ENCODE peak calls at places on chromosomes 7 and 10, in ten cellular contexts. One of them, this sample, is unnamed.

GRCh38 chr7:16484453-16485158 is 19.1 kb upstream of the SOSTDC1 start:
- DNase-seq in activated CD4-positive, alpha-beta T cell treated with anti-CD3 and anti-CD28 coated beads, Interleukin-2, amount 50 U/mL, for 1 hour: no peak
- DNase-seq in germinal center: no peak
- DNase-seq in stimulated activated CD4-positive, alpha-beta T cell treated with anti-CD3 and anti-CD28 coated beads, Interleukin-1b, Interleukin-23, amount 100 ng/mL, for 4 hours: no peak
- DNase-seq in neuronal stem cell: no peak
- DNase-seq in dorsolateral prefrontal cortex: no peak
- DNase-seq in GM12865: no peak
- DNase-seq in stimulated activated CD8-positive, alpha-beta memory T cell treated with anti-CD3 and anti-CD28 coated beads, Interleukin-2, amount 100 ng/mL, for 1 hour: no peak
- DNase-seq in transverse colon: no peak
- DNase-seq in GM19239: no peak
- DNase-seq in this sample: no peak

GRCh38 chr10:36253731-36254130 is 611.6 kb upstream of the FZD8 start:
- DNase-seq in activated CD4-positive, alpha-beta T cell treated with anti-CD3 and anti-CD28 coated beads, Interleukin-2, amount 50 U/mL, for 1 hour: no peak
- DNase-seq in GM12865: no peak
- DNase-seq in stimulated activated CD4-positive, alpha-beta T cell treated with anti-CD3 and anti-CD28 coated beads, Interleukin-1b, Interleukin-23, amount 100 ng/mL, for 4 hours: no peak
- DNase-seq in stimulated activated CD8-positive, alpha-beta memory T cell treated with anti-CD3 and anti-CD28 coated beads, Interleukin-2, amount 100 ng/mL, for 1 hour: no peak
- DNase-seq in dorsolateral prefrontal cortex: no peak
- DNase-seq in germinal center: no peak
- DNase-seq in transverse colon: no peak
- DNase-seq in GM19239: no peak
- DNase-seq in neuronal stem cell: no peak
- DNase-seq in this sample: no peak

GRCh38 chr7:100860702-100861615 is 6.2 kb upstream of the TRIP6 start:
- DNase-seq in stimulated activated CD8-positive, alpha-beta memory T cell treated with anti-CD3 and anti-CD28 coated beads, Interleukin-2, amount 100 ng/mL, for 1 hour: no peak
- DNase-seq in GM12865: no peak
- DNase-seq in GM19239: no peak
- DNase-seq in dorsolateral prefrontal cortex: no peak
- DNase-seq in neuronal stem cell: no peak
- DNase-seq in transverse colon: no peak
- DNase-seq in stimulated activated CD4-positive, alpha-beta T cell treated with anti-CD3 and anti-CD28 coated beads, Interleukin-1b, Interleukin-23, amount 100 ng/mL, for 4 hours: no peak
- DNase-seq in germinal center: no peak
- DNase-seq in activated CD4-positive, alpha-beta T cell treated with anti-CD3 and anti-CD28 coated beads, Interleukin-2, amount 50 U/mL, for 1 hour: no peak
- DNase-seq in this sample: no peak

GRCh38 chr10:88271736-88272135 is 311.4 kb downstream of the RNLS start:
- DNase-seq in activated CD4-positive, alpha-beta T cell treated with anti-CD3 and anti-CD28 coated beads, Interleukin-2, amount 50 U/mL, for 1 hour: no peak
- DNase-seq in stimulated activated CD4-positive, alpha-beta T cell treated with anti-CD3 and anti-CD28 coated beads, Interleukin-1b, Interleukin-23, amount 100 ng/mL, for 4 hours: no peak
- DNase-seq in GM12865: no peak
- DNase-seq in GM19239: no peak
- DNase-seq in stimulated activated CD8-positive, alpha-beta memory T cell treated with anti-CD3 and anti-CD28 coated beads, Interleukin-2, amount 100 ng/mL, for 1 hour: no peak
- DNase-seq in neuronal stem cell: no peak
- DNase-seq in germinal center: no peak
- DNase-seq in transverse colon: no peak
- DNase-seq in dorsolateral prefrontal cortex: no peak
- DNase-seq in this sample: no peak

GRCh38 chr10:49194212-49194920 is 6.2 kb upstream of the TMEM273 start:
- DNase-seq in transverse colon: no peak
- DNase-seq in dorsolateral prefrontal cortex: no peak
- DNase-seq in stimulated activated CD4-positive, alpha-beta T cell treated with anti-CD3 and anti-CD28 coated beads, Interleukin-1b, Interleukin-23, amount 100 ng/mL, for 4 hours: no peak
- DNase-seq in GM19239: no peak
- DNase-seq in GM12865: peak; percentile 49
- DNase-seq in activated CD4-positive, alpha-beta T cell treated with anti-CD3 and anti-CD28 coated beads, Interleukin-2, amount 50 U/mL, for 1 hour: no peak
- DNase-seq in stimulated activated CD8-positive, alpha-beta memory T cell treated with anti-CD3 and anti-CD28 coated beads, Interleukin-2, amount 100 ng/mL, for 1 hour: no peak
- DNase-seq in neuronal stem cell: no peak
- DNase-seq in germinal center: no peak
- DNase-seq in this sample: no peak

GRCh38 chr7:32891046-32891799 is at the start of gene KBTBD2:
- DNase-seq in germinal center: peak; percentile 61
- DNase-seq in stimulated activated CD4-positive, alpha-beta T cell treated with anti-CD3 and anti-CD28 coated beads, Interleukin-1b, Interleukin-23, amount 100 ng/mL, for 4 hours: peak; percentile 19
- DNase-seq in stimulated activated CD8-positive, alpha-beta memory T cell treated with anti-CD3 and anti-CD28 coated beads, Interleukin-2, amount 100 ng/mL, for 1 hour: peak; percentile 65
- DNase-seq in neuronal stem cell: peak; percentile 82
- DNase-seq in GM19239: peak; percentile 85
- DNase-seq in activated CD4-positive, alpha-beta T cell treated with anti-CD3 and anti-CD28 coated beads, Interleukin-2, amount 50 U/mL, for 1 hour: peak; percentile 73
- DNase-seq in GM12865: peak; percentile 93
- DNase-seq in transverse colon: peak; percentile 85
- DNase-seq in dorsolateral prefrontal cortex: peak; percentile 80
- DNase-seq in this sample: peak; percentile 77

GRCh38 chr7:75722381-75722780 is 16.4 kb downstream of the HIP1 start:
- DNase-seq in dorsolateral prefrontal cortex: no peak
- DNase-seq in germinal center: no peak
- DNase-seq in GM12865: no peak
- DNase-seq in neuronal stem cell: no peak
- DNase-seq in transverse colon: no peak
- DNase-seq in stimulated activated CD8-positive, alpha-beta memory T cell treated with anti-CD3 and anti-CD28 coated beads, Interleukin-2, amount 100 ng/mL, for 1 hour: no peak
- DNase-seq in activated CD4-positive, alpha-beta T cell treated with anti-CD3 and anti-CD28 coated beads, Interleukin-2, amount 50 U/mL, for 1 hour: no peak
- DNase-seq in stimulated activated CD4-positive, alpha-beta T cell treated with anti-CD3 and anti-CD28 coated beads, Interleukin-1b, Interleukin-23, amount 100 ng/mL, for 4 hours: no peak
- DNase-seq in GM19239: no peak
- DNase-seq in this sample: no peak

GRCh38 chr10:102642553-102643345 is 1.5 kb upstream of the TRIM8 start:
- DNase-seq in stimulated activated CD4-positive, alpha-beta T cell treated with anti-CD3 and anti-CD28 coated beads, Interleukin-1b, Interleukin-23, amount 100 ng/mL, for 4 hours: peak; percentile 34
- DNase-seq in GM12865: peak; percentile 52
- DNase-seq in stimulated activated CD8-positive, alpha-beta memory T cell treated with anti-CD3 and anti-CD28 coated beads, Interleukin-2, amount 100 ng/mL, for 1 hour: peak; percentile 36
- DNase-seq in activated CD4-positive, alpha-beta T cell treated with anti-CD3 and anti-CD28 coated beads, Interleukin-2, amount 50 U/mL, for 1 hour: peak; percentile 51
- DNase-seq in germinal center: peak; percentile 47
- DNase-seq in GM19239: no peak
- DNase-seq in neuronal stem cell: peak; percentile 54
- DNase-seq in dorsolateral prefrontal cortex: peak; percentile 64
- DNase-seq in transverse colon: peak; percentile 70
- DNase-seq in this sample: peak; percentile 43

GRCh38 chr10:109386921-109387320 is 536.4 kb downstream of the XPNPEP1 start:
- DNase-seq in GM12865: no peak
- DNase-seq in germinal center: no peak
- DNase-seq in transverse colon: no peak
- DNase-seq in stimulated activated CD8-positive, alpha-beta memory T cell treated with anti-CD3 and anti-CD28 coated beads, Interleukin-2, amount 100 ng/mL, for 1 hour: no peak
- DNase-seq in dorsolateral prefrontal cortex: no peak
- DNase-seq in activated CD4-positive, alpha-beta T cell treated with anti-CD3 and anti-CD28 coated beads, Interleukin-2, amount 50 U/mL, for 1 hour: no peak
- DNase-seq in stimulated activated CD4-positive, alpha-beta T cell treated with anti-CD3 and anti-CD28 coated beads, Interleukin-1b, Interleukin-23, amount 100 ng/mL, for 4 hours: no peak
- DNase-seq in GM19239: no peak
- DNase-seq in neuronal stem cell: no peak
- DNase-seq in this sample: no peak

GRCh38 chr7:151178236-151178635 is 8.8 kb downstream of the ASB10 start:
- DNase-seq in stimulated activated CD4-positive, alpha-beta T cell treated with anti-CD3 and anti-CD28 coated beads, Interleukin-1b, Interleukin-23, amount 100 ng/mL, for 4 hours: no peak
- DNase-seq in activated CD4-positive, alpha-beta T cell treated with anti-CD3 and anti-CD28 coated beads, Interleukin-2, amount 50 U/mL, for 1 hour: no peak
- DNase-seq in transverse colon: no peak
- DNase-seq in GM12865: no peak
- DNase-seq in neuronal stem cell: no peak
- DNase-seq in dorsolateral prefrontal cortex: peak; percentile 17
- DNase-seq in GM19239: no peak
- DNase-seq in stimulated activated CD8-positive, alpha-beta memory T cell treated with anti-CD3 and anti-CD28 coated beads, Interleukin-2, amount 100 ng/mL, for 1 hour: no peak
- DNase-seq in germinal center: no peak
- DNase-seq in this sample: no peak

GRCh38 chr7:94972296-94972695 is 64.9 kb downstream of the PPP1R9A start:
- DNase-seq in transverse colon: no peak
- DNase-seq in GM12865: no peak
- DNase-seq in germinal center: no peak
- DNase-seq in neuronal stem cell: no peak
- DNase-seq in dorsolateral prefrontal cortex: no peak
- DNase-seq in stimulated activated CD4-positive, alpha-beta T cell treated with anti-CD3 and anti-CD28 coated beads, Interleukin-1b, Interleukin-23, amount 100 ng/mL, for 4 hours: no peak
- DNase-seq in activated CD4-positive, alpha-beta T cell treated with anti-CD3 and anti-CD28 coated beads, Interleukin-2, amount 50 U/mL, for 1 hour: no peak
- DNase-seq in GM19239: no peak
- DNase-seq in stimulated activated CD8-positive, alpha-beta memory T cell treated with anti-CD3 and anti-CD28 coated beads, Interleukin-2, amount 100 ng/mL, for 1 hour: no peak
- DNase-seq in this sample: no peak

GRCh38 chr10:91296471-91296870 is 76.0 kb downstream of the PCGF5 start:
- DNase-seq in stimulated activated CD8-positive, alpha-beta memory T cell treated with anti-CD3 and anti-CD28 coated beads, Interleukin-2, amount 100 ng/mL, for 1 hour: no peak
- DNase-seq in transverse colon: no peak
- DNase-seq in GM19239: no peak
- DNase-seq in activated CD4-positive, alpha-beta T cell treated with anti-CD3 and anti-CD28 coated beads, Interleukin-2, amount 50 U/mL, for 1 hour: no peak
- DNase-seq in germinal center: no peak
- DNase-seq in stimulated activated CD4-positive, alpha-beta T cell treated with anti-CD3 and anti-CD28 coated beads, Interleukin-1b, Interleukin-23, amount 100 ng/mL, for 4 hours: no peak
- DNase-seq in GM12865: peak; percentile 30
- DNase-seq in dorsolateral prefrontal cortex: no peak
- DNase-seq in neuronal stem cell: no peak
- DNase-seq in this sample: no peak

GRCh38 chr10:79399242-79399831 is 46.1 kb downstream of the ZCCHC24 start:
- DNase-seq in germinal center: no peak
- DNase-seq in transverse colon: peak; percentile 79
- DNase-seq in GM19239: no peak
- DNase-seq in GM12865: no peak
- DNase-seq in stimulated activated CD4-positive, alpha-beta T cell treated with anti-CD3 and anti-CD28 coated beads, Interleukin-1b, Interleukin-23, amount 100 ng/mL, for 4 hours: no peak
- DNase-seq in stimulated activated CD8-positive, alpha-beta memory T cell treated with anti-CD3 and anti-CD28 coated beads, Interleukin-2, amount 100 ng/mL, for 1 hour: no peak
- DNase-seq in activated CD4-positive, alpha-beta T cell treated with anti-CD3 and anti-CD28 coated beads, Interleukin-2, amount 50 U/mL, for 1 hour: no peak
- DNase-seq in neuronal stem cell: peak; percentile 30
- DNase-seq in dorsolateral prefrontal cortex: peak; percentile 83
- DNase-seq in this sample: peak; percentile 91

GRCh38 chr10:123274513-123275182 is 120.4 kb downstream of the BUB3 start:
- DNase-seq in GM12865: no peak
- DNase-seq in dorsolateral prefrontal cortex: no peak
- DNase-seq in transverse colon: no peak
- DNase-seq in stimulated activated CD8-positive, alpha-beta memory T cell treated with anti-CD3 and anti-CD28 coated beads, Interleukin-2, amount 100 ng/mL, for 1 hour: no peak
- DNase-seq in GM19239: no peak
- DNase-seq in activated CD4-positive, alpha-beta T cell treated with anti-CD3 and anti-CD28 coated beads, Interleukin-2, amount 50 U/mL, for 1 hour: no peak
- DNase-seq in germinal center: no peak
- DNase-seq in stimulated activated CD4-positive, alpha-beta T cell treated with anti-CD3 and anti-CD28 coated beads, Interleukin-1b, Interleukin-23, amount 100 ng/mL, for 4 hours: no peak
- DNase-seq in neuronal stem cell: no peak
- DNase-seq in this sample: no peak

GRCh38 chr10:71984798-71985388 is 20.7 kb downstream of the CHST3 start:
- DNase-seq in germinal center: no peak
- DNase-seq in activated CD4-positive, alpha-beta T cell treated with anti-CD3 and anti-CD28 coated beads, Interleukin-2, amount 50 U/mL, for 1 hour: no peak
- DNase-seq in transverse colon: no peak
- DNase-seq in stimulated activated CD8-positive, alpha-beta memory T cell treated with anti-CD3 and anti-CD28 coated beads, Interleukin-2, amount 100 ng/mL, for 1 hour: no peak
- DNase-seq in GM12865: peak; percentile 31
- DNase-seq in neuronal stem cell: no peak
- DNase-seq in GM19239: no peak
- DNase-seq in dorsolateral prefrontal cortex: no peak
- DNase-seq in stimulated activated CD4-positive, alpha-beta T cell treated with anti-CD3 and anti-CD28 coated beads, Interleukin-1b, Interleukin-23, amount 100 ng/mL, for 4 hours: no peak
- DNase-seq in this sample: no peak

GRCh38 chr7:8831386-8831785 is 398.0 kb downstream of the NXPH1 start:
- DNase-seq in stimulated activated CD4-positive, alpha-beta T cell treated with anti-CD3 and anti-CD28 coated beads, Interleukin-1b, Interleukin-23, amount 100 ng/mL, for 4 hours: no peak
- DNase-seq in dorsolateral prefrontal cortex: no peak
- DNase-seq in germinal center: no peak
- DNase-seq in GM19239: no peak
- DNase-seq in transverse colon: no peak
- DNase-seq in neuronal stem cell: no peak
- DNase-seq in stimulated activated CD8-positive, alpha-beta memory T cell treated with anti-CD3 and anti-CD28 coated beads, Interleukin-2, amount 100 ng/mL, for 1 hour: no peak
- DNase-seq in activated CD4-positive, alpha-beta T cell treated with anti-CD3 and anti-CD28 coated beads, Interleukin-2, amount 50 U/mL, for 1 hour: no peak
- DNase-seq in GM12865: no peak
- DNase-seq in this sample: no peak

GRCh38 chr10:120260446-120260845 is 196.6 kb upstream of the PLPP4 start:
- DNase-seq in GM19239: no peak
- DNase-seq in stimulated activated CD8-positive, alpha-beta memory T cell treated with anti-CD3 and anti-CD28 coated beads, Interleukin-2, amount 100 ng/mL, for 1 hour: no peak
- DNase-seq in neuronal stem cell: no peak
- DNase-seq in activated CD4-positive, alpha-beta T cell treated with anti-CD3 and anti-CD28 coated beads, Interleukin-2, amount 50 U/mL, for 1 hour: no peak
- DNase-seq in dorsolateral prefrontal cortex: no peak
- DNase-seq in stimulated activated CD4-positive, alpha-beta T cell treated with anti-CD3 and anti-CD28 coated beads, Interleukin-1b, Interleukin-23, amount 100 ng/mL, for 4 hours: no peak
- DNase-seq in germinal center: no peak
- DNase-seq in transverse colon: no peak
- DNase-seq in GM12865: no peak
- DNase-seq in this sample: no peak

GRCh38 chr7:2520808-2521146 is 1.2 kb downstream of the LFNG start:
- DNase-seq in neuronal stem cell: no peak
- DNase-seq in transverse colon: peak; percentile 62
- DNase-seq in germinal center: no peak
- DNase-seq in activated CD4-positive, alpha-beta T cell treated with anti-CD3 and anti-CD28 coated beads, Interleukin-2, amount 50 U/mL, for 1 hour: no peak
- DNase-seq in GM12865: no peak
- DNase-seq in GM19239: no peak
- DNase-seq in stimulated activated CD4-positive, alpha-beta T cell treated with anti-CD3 and anti-CD28 coated beads, Interleukin-1b, Interleukin-23, amount 100 ng/mL, for 4 hours: no peak
- DNase-seq in dorsolateral prefrontal cortex: no peak
- DNase-seq in stimulated activated CD8-positive, alpha-beta memory T cell treated with anti-CD3 and anti-CD28 coated beads, Interleukin-2, amount 100 ng/mL, for 1 hour: no peak
- DNase-seq in this sample: no peak

GRCh38 chr10:17729630-17730029 is 22.4 kb upstream of the TMEM236 start:
- DNase-seq in GM19239: no peak
- DNase-seq in GM12865: no peak
- DNase-seq in stimulated activated CD8-positive, alpha-beta memory T cell treated with anti-CD3 and anti-CD28 coated beads, Interleukin-2, amount 100 ng/mL, for 1 hour: no peak
- DNase-seq in neuronal stem cell: no peak
- DNase-seq in germinal center: no peak
- DNase-seq in activated CD4-positive, alpha-beta T cell treated with anti-CD3 and anti-CD28 coated beads, Interleukin-2, amount 50 U/mL, for 1 hour: no peak
- DNase-seq in stimulated activated CD4-positive, alpha-beta T cell treated with anti-CD3 and anti-CD28 coated beads, Interleukin-1b, Interleukin-23, amount 100 ng/mL, for 4 hours: no peak
- DNase-seq in dorsolateral prefrontal cortex: no peak
- DNase-seq in transverse colon: no peak
- DNase-seq in this sample: no peak

GRCh38 chr7:98123073-98123696 is 16.5 kb downstream of the LMTK2 start:
- DNase-seq in GM19239: no peak
- DNase-seq in dorsolateral prefrontal cortex: no peak
- DNase-seq in germinal center: no peak
- DNase-seq in transverse colon: no peak
- DNase-seq in activated CD4-positive, alpha-beta T cell treated with anti-CD3 and anti-CD28 coated beads, Interleukin-2, amount 50 U/mL, for 1 hour: no peak
- DNase-seq in stimulated activated CD8-positive, alpha-beta memory T cell treated with anti-CD3 and anti-CD28 coated beads, Interleukin-2, amount 100 ng/mL, for 1 hour: no peak
- DNase-seq in stimulated activated CD4-positive, alpha-beta T cell treated with anti-CD3 and anti-CD28 coated beads, Interleukin-1b, Interleukin-23, amount 100 ng/mL, for 4 hours: no peak
- DNase-seq in neuronal stem cell: no peak
- DNase-seq in GM12865: no peak
- DNase-seq in this sample: no peak

GRCh38 chr7:85750454-85750949 is 563.6 kb upstream of the SEMA3D start:
- DNase-seq in stimulated activated CD4-positive, alpha-beta T cell treated with anti-CD3 and anti-CD28 coated beads, Interleukin-1b, Interleukin-23, amount 100 ng/mL, for 4 hours: no peak
- DNase-seq in stimulated activated CD8-positive, alpha-beta memory T cell treated with anti-CD3 and anti-CD28 coated beads, Interleukin-2, amount 100 ng/mL, for 1 hour: no peak
- DNase-seq in neuronal stem cell: peak; percentile 47
- DNase-seq in activated CD4-positive, alpha-beta T cell treated with anti-CD3 and anti-CD28 coated beads, Interleukin-2, amount 50 U/mL, for 1 hour: no peak
- DNase-seq in transverse colon: no peak
- DNase-seq in dorsolateral prefrontal cortex: no peak
- DNase-seq in germinal center: peak; percentile 5
- DNase-seq in GM19239: no peak
- DNase-seq in GM12865: peak; percentile 52
- DNase-seq in this sample: peak; percentile 15

GRCh38 chr7:55970561-55970960 is 6.2 kb downstream of the NIPSNAP2 start:
- DNase-seq in GM19239: no peak
- DNase-seq in dorsolateral prefrontal cortex: no peak
- DNase-seq in GM12865: no peak
- DNase-seq in stimulated activated CD8-positive, alpha-beta memory T cell treated with anti-CD3 and anti-CD28 coated beads, Interleukin-2, amount 100 ng/mL, for 1 hour: no peak
- DNase-seq in activated CD4-positive, alpha-beta T cell treated with anti-CD3 and anti-CD28 coated beads, Interleukin-2, amount 50 U/mL, for 1 hour: no peak
- DNase-seq in germinal center: no peak
- DNase-seq in stimulated activated CD4-positive, alpha-beta T cell treated with anti-CD3 and anti-CD28 coated beads, Interleukin-1b, Interleukin-23, amount 100 ng/mL, for 4 hours: no peak
- DNase-seq in neuronal stem cell: no peak
- DNase-seq in transverse colon: no peak
- DNase-seq in this sample: no peak

GRCh38 chr7:2399848-2400587 is 3.4 kb upstream of the CHST12 start:
- DNase-seq in transverse colon: peak; percentile 75
- DNase-seq in dorsolateral prefrontal cortex: peak; percentile 58
- DNase-seq in neuronal stem cell: no peak
- DNase-seq in stimulated activated CD8-positive, alpha-beta memory T cell treated with anti-CD3 and anti-CD28 coated beads, Interleukin-2, amount 100 ng/mL, for 1 hour: no peak
- DNase-seq in germinal center: no peak
- DNase-seq in GM12865: peak; percentile 74
- DNase-seq in GM19239: no peak
- DNase-seq in activated CD4-positive, alpha-beta T cell treated with anti-CD3 and anti-CD28 coated beads, Interleukin-2, amount 50 U/mL, for 1 hour: no peak
- DNase-seq in stimulated activated CD4-positive, alpha-beta T cell treated with anti-CD3 and anti-CD28 coated beads, Interleukin-1b, Interleukin-23, amount 100 ng/mL, for 4 hours: no peak
- DNase-seq in this sample: peak; percentile 62

GRCh38 chr10:1289591-1289990 is 233.4 kb downstream of the WDR37 start:
- DNase-seq in activated CD4-positive, alpha-beta T cell treated with anti-CD3 and anti-CD28 coated beads, Interleukin-2, amount 50 U/mL, for 1 hour: no peak
- DNase-seq in stimulated activated CD8-positive, alpha-beta memory T cell treated with anti-CD3 and anti-CD28 coated beads, Interleukin-2, amount 100 ng/mL, for 1 hour: no peak
- DNase-seq in dorsolateral prefrontal cortex: no peak
- DNase-seq in stimulated activated CD4-positive, alpha-beta T cell treated with anti-CD3 and anti-CD28 coated beads, Interleukin-1b, Interleukin-23, amount 100 ng/mL, for 4 hours: no peak
- DNase-seq in GM12865: no peak
- DNase-seq in germinal center: no peak
- DNase-seq in GM19239: no peak
- DNase-seq in transverse colon: no peak
- DNase-seq in neuronal stem cell: no peak
- DNase-seq in this sample: no peak

GRCh38 chr10:116620423-116621400 is at the start of gene PNLIPRP2:
- DNase-seq in GM12865: no peak
- DNase-seq in activated CD4-positive, alpha-beta T cell treated with anti-CD3 and anti-CD28 coated beads, Interleukin-2, amount 50 U/mL, for 1 hour: no peak
- DNase-seq in stimulated activated CD8-positive, alpha-beta memory T cell treated with anti-CD3 and anti-CD28 coated beads, Interleukin-2, amount 100 ng/mL, for 1 hour: no peak
- DNase-seq in neuronal stem cell: no peak
- DNase-seq in germinal center: no peak
- DNase-seq in stimulated activated CD4-positive, alpha-beta T cell treated with anti-CD3 and anti-CD28 coated beads, Interleukin-1b, Interleukin-23, amount 100 ng/mL, for 4 hours: no peak
- DNase-seq in dorsolateral prefrontal cortex: no peak
- DNase-seq in transverse colon: peak; percentile 79
- DNase-seq in GM19239: no peak
- DNase-seq in this sample: no peak

GRCh38 chr7:141915565-141915964 is 634 bp upstream of the OR9A4 start:
- DNase-seq in neuronal stem cell: no peak
- DNase-seq in stimulated activated CD4-positive, alpha-beta T cell treated with anti-CD3 and anti-CD28 coated beads, Interleukin-1b, Interleukin-23, amount 100 ng/mL, for 4 hours: no peak
- DNase-seq in GM12865: no peak
- DNase-seq in stimulated activated CD8-positive, alpha-beta memory T cell treated with anti-CD3 and anti-CD28 coated beads, Interleukin-2, amount 100 ng/mL, for 1 hour: no peak
- DNase-seq in germinal center: no peak
- DNase-seq in activated CD4-positive, alpha-beta T cell treated with anti-CD3 and anti-CD28 coated beads, Interleukin-2, amount 50 U/mL, for 1 hour: no peak
- DNase-seq in dorsolateral prefrontal cortex: no peak
- DNase-seq in GM19239: no peak
- DNase-seq in transverse colon: peak; percentile 54
- DNase-seq in this sample: no peak

GRCh38 chr10:86314616-86315520 is 51.7 kb downstream of the GRID1 start:
- DNase-seq in stimulated activated CD4-positive, alpha-beta T cell treated with anti-CD3 and anti-CD28 coated beads, Interleukin-1b, Interleukin-23, amount 100 ng/mL, for 4 hours: no peak
- DNase-seq in transverse colon: no peak
- DNase-seq in neuronal stem cell: no peak
- DNase-seq in GM12865: no peak
- DNase-seq in activated CD4-positive, alpha-beta T cell treated with anti-CD3 and anti-CD28 coated beads, Interleukin-2, amount 50 U/mL, for 1 hour: no peak
- DNase-seq in GM19239: no peak
- DNase-seq in dorsolateral prefrontal cortex: no peak
- DNase-seq in stimulated activated CD8-positive, alpha-beta memory T cell treated with anti-CD3 and anti-CD28 coated beads, Interleukin-2, amount 100 ng/mL, for 1 hour: no peak
- DNase-seq in germinal center: no peak
- DNase-seq in this sample: no peak

GRCh38 chr10:88154596-88155250 is 291.3 kb downstream of the PTEN start:
- DNase-seq in dorsolateral prefrontal cortex: no peak
- DNase-seq in germinal center: no peak
- DNase-seq in GM12865: no peak
- DNase-seq in stimulated activated CD8-positive, alpha-beta memory T cell treated with anti-CD3 and anti-CD28 coated beads, Interleukin-2, amount 100 ng/mL, for 1 hour: no peak
- DNase-seq in GM19239: no peak
- DNase-seq in neuronal stem cell: no peak
- DNase-seq in stimulated activated CD4-positive, alpha-beta T cell treated with anti-CD3 and anti-CD28 coated beads, Interleukin-1b, Interleukin-23, amount 100 ng/mL, for 4 hours: no peak
- DNase-seq in activated CD4-positive, alpha-beta T cell treated with anti-CD3 and anti-CD28 coated beads, Interleukin-2, amount 50 U/mL, for 1 hour: no peak
- DNase-seq in transverse colon: no peak
- DNase-seq in this sample: no peak

This sample was measured in posterior cingulate gyrus.